ENCODE peak calls at places on chromosomes 7 and 10, in seven cellular contexts. H, R, J, E, X, G and U are unnamed samples.

GRCh38 chr10:114042895-114043531 is 653 bp upstream of the ADRB1 start:
- DNase-seq in E (no peak), J (no peak), X (no peak), H (peak; percentile 22), G (no peak), R (no peak), U (no peak)

GRCh38 chr10:14329609-14330246 is 996 bp downstream of the FRMD4A start:
- DNase-seq in H (no peak), R (no peak), G (no peak), X (no peak), E (no peak), J (no peak), U (no peak)

GRCh38 chr7:18505870-18506460 is 10.4 kb downstream of the HDAC9 start:
- DNase-seq in R (no peak), G (no peak), X (no peak), E (no peak), H (no peak), J (no peak), U (no peak)

GRCh38 chr10:119546009-119546408 is 3.5 kb upstream of the RGS10 start:
- DNase-seq in X (no peak), E (no peak), J (no peak), R (no peak), G (no peak), H (no peak), U (no peak)

GRCh38 chr10:102582181-102582580 is 62.1 kb upstream of the TRIM8 start:
- DNase-seq in E (no peak), H (no peak), R (no peak), G (no peak), X (no peak), J (no peak), U (no peak)

GRCh38 chr10:77163670-77164348 is 473.8 kb downstream of the KCNMA1 start:
- DNase-seq in X (no peak), R (no peak), J (peak; percentile 96), G (no peak), H (no peak), E (peak; percentile 97), U (no peak)

GRCh38 chr7:157004050-157004838 is 6.2 kb downstream of the MNX1 start:
- DNase-seq in H (no peak), E (no peak), R (no peak), J (no peak), X (no peak), G (no peak), U (no peak)

GRCh38 chr7:25263292-25263691 is 35.0 kb upstream of the NPVF start:
- DNase-seq in G (no peak), R (no peak), E (no peak), X (no peak), J (no peak), H (no peak), U (no peak)

GRCh38 chr7:43303740-43304241 is 191.3 kb downstream of the HECW1 start:
- DNase-seq in R (no peak), E (no peak), X (no peak), J (no peak), H (no peak), G (no peak), U (no peak)

GRCh38 chr7:42561797-42562196 is 324.8 kb upstream of the GLI3 start:
- DNase-seq in R (no peak), J (no peak), E (no peak), X (no peak), G (no peak), H (no peak), U (no peak)

GRCh38 chr7:85068796-85069195 is 118.1 kb downstream of the SEMA3D start:
- DNase-seq in J (peak; percentile 29), X (no peak), E (peak; percentile 37), G (no peak), R (no peak), H (no peak), U (no peak)

GRCh38 chr7:32890010-32890552 is 1.5 kb downstream of the KBTBD2 start:
- DNase-seq in H (no peak), X (no peak), G (no peak), E (no peak), R (no peak), J (no peak), U (no peak)

GRCh38 chr7:141590071-141590470 is 38.9 kb downstream of the AGK start:
- DNase-seq in E (no peak), G (no peak), J (no peak), R (no peak), H (no peak), X (no peak), U (no peak)

GRCh38 chr7:156003220-156004162 is 191.2 kb upstream of the SHH start:
- DNase-seq in H (no peak), X (no peak), E (no peak), G (no peak), R (no peak), J (no peak), U (no peak)

GRCh38 chr10:52956861-52957260 is 184.3 kb upstream of the MBL2 start:
- DNase-seq in E (no peak), G (peak; percentile 27), H (no peak), R (no peak), X (no peak), J (no peak), U (no peak)

GRCh38 chr10:62735464-62736188 is 68.9 kb upstream of the ADO start:
- DNase-seq in E (no peak), H (no peak), R (no peak), X (no peak), J (no peak), G (no peak), U (no peak)

GRCh38 chr10:44776181-44776580 is 135.0 kb upstream of the TMEM72 start:
- DNase-seq in G (no peak), H (no peak), X (no peak), J (no peak), R (no peak), E (no peak), U (no peak)

GRCh38 chr7:45080265-45080957 is 8.4 kb downstream of the NACAD start:
- DNase-seq in X (no peak), G (no peak), R (no peak), J (no peak), E (no peak), H (no peak), U (no peak)

GRCh38 chr7:4959881-4960280 is 894 bp upstream of the MMD2 start:
- DNase-seq in H (no peak), J (no peak), R (no peak), X (no peak), E (no peak), G (no peak), U (no peak)

GRCh38 chr10:19014034-19014433 is 34.6 kb upstream of the MALRD1 start:
- DNase-seq in E (no peak), J (peak; percentile 68), H (no peak), G (peak; percentile 11), X (no peak), R (no peak), U (no peak)